ENCODE peak calls at places on chromosomes 5 and 9, in ten cellular contexts. R is left kidney, I is H1, Z is NCI-H510A treated with DMSO at 0.1 percent for 48 hours, Y is colonic mucosa, W is fibroblast of the conjunctiva, N is endothelial cell, S is left colon, O is kidney, E is T-helper 9 cell. G is an unnamed sample.

GRCh38 chr5:181190711-181191525 is 14.1 kb downstream of the TRIM7 start:
- DNase-seq in Z (no peak), R (peak), E (peak), W (no peak), I (no peak), N (peak), Y (peak), O (peak), S (peak), G (peak)

GRCh38 chr5:132389453-132390286 is 20.2 kb downstream of the SLC22A5 start:
- DNase-seq in I (no peak), N (no peak), Z (no peak), O (peak), S (peak), E (no peak), R (no peak), Y (peak), W (peak), G (peak)

GRCh38 chr9:136339173-136339957 is 12.0 kb downstream of the GPSM1 start:
- DNase-seq in Y (peak), S (peak), E (peak), I (peak), O (no peak), N (peak), W (no peak), R (peak), Z (peak), G (no peak)

GRCh38 chr5:132264546-132265335 is 7.2 kb downstream of the PDLIM4 start:
- DNase-seq in S (no peak), W (no peak), Y (peak), I (peak), O (peak), Z (no peak), R (no peak), E (no peak), N (no peak), G (peak)

GRCh38 chr9:112747094-112747493 is 3.5 kb upstream of the SNX30 start:
- DNase-seq in R (no peak), W (no peak), Y (no peak), S (no peak), O (no peak), E (no peak), I (no peak), N (no peak), Z (no peak), G (no peak)

GRCh38 chr9:127509955-127510299 is 58.6 kb downstream of the LRSAM1 start:
- DNase-seq in I (no peak), O (no peak), W (no peak), Z (no peak), N (no peak), R (no peak), S (no peak), Y (no peak), E (no peak), G (no peak)

GRCh38 chr9:137589441-137590122 is 730 bp downstream of the ZMYND19 start:
- DNase-seq in N (no peak), E (no peak), S (no peak), O (no peak), Z (no peak), Y (no peak), R (peak), W (no peak), I (no peak), G (no peak)

GRCh38 chr5:17620627-17621026 is 10.4 kb downstream of the TAF11L12 start:
- DNase-seq in I (peak), O (no peak), Y (no peak), S (no peak), W (no peak), E (no peak), Z (no peak), R (no peak), N (no peak), G (no peak)

GRCh38 chr9:71001780-71002386 is 119.5 kb downstream of the TRPM3 start:
- DNase-seq in E (no peak), O (no peak), Y (peak), S (no peak), W (no peak), Z (peak), I (no peak), R (peak), N (peak), G (no peak)

GRCh38 chr5:123538670-123539459 is 26.9 kb downstream of the CSNK1G3 start:
- DNase-seq in I (no peak), S (no peak), O (no peak), E (no peak), Z (no peak), R (peak), N (no peak), Y (no peak), W (no peak), G (no peak)

GRCh38 chr9:72585737-72586136 is 64.3 kb downstream of the TMC1 start:
- DNase-seq in W (peak), Z (no peak), Y (no peak), O (no peak), N (no peak), I (no peak), E (no peak), R (no peak), S (no peak), G (no peak)

GRCh38 chr5:163473613-163474243 is 13.3 kb downstream of the HMMR start:
- DNase-seq in Y (no peak), I (no peak), E (no peak), O (no peak), S (no peak), R (peak), W (no peak), Z (peak), N (no peak), G (no peak)